ENCODE peak calls at places on chromosome 7, in ten cellular contexts. One of them, this sample, is unnamed.

GRCh38 chr7:140922741-140923345 is 1.9 kb downstream of the BRAF start:
- DNase-seq in glutamatergic neuron: no peak
- DNase-seq in WTC11: no peak
- DNase-seq in GM20000: no peak
- DNase-seq in cardiac muscle cell: no peak
- DNase-seq in heart left ventricle: no peak
- DNase-seq in nephron progenitor cell: no peak
- DNase-seq in right atrium auricular region: no peak
- DNase-seq in fibroblast of villous mesenchyme: no peak
- DNase-seq in mesothelial cell of epicardium: no peak
- DNase-seq in this sample: no peak

GRCh38 chr7:138854115-138854645 is 56.2 kb upstream of the ATP6V0A4 start:
- DNase-seq in glutamatergic neuron: no peak
- DNase-seq in WTC11: no peak
- DNase-seq in heart left ventricle: no peak
- DNase-seq in nephron progenitor cell: no peak
- DNase-seq in right atrium auricular region: no peak
- DNase-seq in fibroblast of villous mesenchyme: no peak
- DNase-seq in mesothelial cell of epicardium: no peak
- DNase-seq in GM20000: no peak
- DNase-seq in cardiac muscle cell: no peak
- DNase-seq in this sample: peak; percentile 5

GRCh38 chr7:134022512-134022911 is 104.6 kb upstream of the LRGUK start:
- DNase-seq in cardiac muscle cell: no peak
- DNase-seq in glutamatergic neuron: no peak
- DNase-seq in heart left ventricle: no peak
- DNase-seq in right atrium auricular region: no peak
- DNase-seq in WTC11: no peak
- DNase-seq in fibroblast of villous mesenchyme: no peak
- DNase-seq in GM20000: no peak
- DNase-seq in nephron progenitor cell: no peak
- DNase-seq in mesothelial cell of epicardium: no peak
- DNase-seq in this sample: no peak

GRCh38 chr7:87541648-87542047 is 59.0 kb downstream of the ABCB1 start:
- DNase-seq in right atrium auricular region: no peak
- DNase-seq in heart left ventricle: no peak
- DNase-seq in fibroblast of villous mesenchyme: no peak
- DNase-seq in mesothelial cell of epicardium: no peak
- DNase-seq in cardiac muscle cell: no peak
- DNase-seq in WTC11: no peak
- DNase-seq in GM20000: no peak
- DNase-seq in glutamatergic neuron: no peak
- DNase-seq in nephron progenitor cell: no peak
- DNase-seq in this sample: no peak

GRCh38 chr7:47535033-47535703 is 46.7 kb downstream of the TNS3 start:
- DNase-seq in nephron progenitor cell: no peak
- DNase-seq in mesothelial cell of epicardium: no peak
- DNase-seq in fibroblast of villous mesenchyme: peak; percentile 91
- DNase-seq in cardiac muscle cell: peak; percentile 21
- DNase-seq in heart left ventricle: no peak
- DNase-seq in WTC11: no peak
- DNase-seq in GM20000: no peak
- DNase-seq in glutamatergic neuron: no peak
- DNase-seq in right atrium auricular region: no peak
- DNase-seq in this sample: peak; percentile 79

GRCh38 chr7:151123485-151124204 is 37.4 kb downstream of the AGAP3 start:
- DNase-seq in glutamatergic neuron: peak; percentile 89
- DNase-seq in cardiac muscle cell: peak; percentile 85
- DNase-seq in WTC11: peak; percentile 93
- DNase-seq in GM20000: peak; percentile 99
- DNase-seq in fibroblast of villous mesenchyme: peak; percentile 75
- DNase-seq in mesothelial cell of epicardium: peak; percentile 90
- DNase-seq in heart left ventricle: peak; percentile 85
- DNase-seq in right atrium auricular region: peak; percentile 79
- DNase-seq in nephron progenitor cell: peak; percentile 92
- DNase-seq in this sample: peak; percentile 85

GRCh38 chr7:19111474-19112143 is 5.8 kb downstream of the TWIST1 start:
- DNase-seq in mesothelial cell of epicardium: no peak
- DNase-seq in right atrium auricular region: no peak
- DNase-seq in glutamatergic neuron: no peak
- DNase-seq in WTC11: no peak
- DNase-seq in cardiac muscle cell: no peak
- DNase-seq in heart left ventricle: no peak
- DNase-seq in fibroblast of villous mesenchyme: peak; percentile 31
- DNase-seq in nephron progenitor cell: no peak
- DNase-seq in GM20000: no peak
- DNase-seq in this sample: peak; percentile 32

GRCh38 chr7:12747687-12748306 is 60.4 kb downstream of the ARL4A start:
- DNase-seq in fibroblast of villous mesenchyme: no peak
- DNase-seq in GM20000: no peak
- DNase-seq in heart left ventricle: no peak
- DNase-seq in nephron progenitor cell: no peak
- DNase-seq in cardiac muscle cell: no peak
- DNase-seq in mesothelial cell of epicardium: no peak
- DNase-seq in WTC11: no peak
- DNase-seq in glutamatergic neuron: no peak
- DNase-seq in right atrium auricular region: no peak
- DNase-seq in this sample: no peak

GRCh38 chr7:22651534-22652243 is 75.3 kb upstream of the IL6 start:
- DNase-seq in fibroblast of villous mesenchyme: no peak
- DNase-seq in GM20000: no peak
- DNase-seq in WTC11: no peak
- DNase-seq in right atrium auricular region: no peak
- DNase-seq in glutamatergic neuron: no peak
- DNase-seq in cardiac muscle cell: peak; percentile 72
- DNase-seq in nephron progenitor cell: no peak
- DNase-seq in mesothelial cell of epicardium: no peak
- DNase-seq in heart left ventricle: no peak
- DNase-seq in this sample: peak; percentile 64

DNA sequence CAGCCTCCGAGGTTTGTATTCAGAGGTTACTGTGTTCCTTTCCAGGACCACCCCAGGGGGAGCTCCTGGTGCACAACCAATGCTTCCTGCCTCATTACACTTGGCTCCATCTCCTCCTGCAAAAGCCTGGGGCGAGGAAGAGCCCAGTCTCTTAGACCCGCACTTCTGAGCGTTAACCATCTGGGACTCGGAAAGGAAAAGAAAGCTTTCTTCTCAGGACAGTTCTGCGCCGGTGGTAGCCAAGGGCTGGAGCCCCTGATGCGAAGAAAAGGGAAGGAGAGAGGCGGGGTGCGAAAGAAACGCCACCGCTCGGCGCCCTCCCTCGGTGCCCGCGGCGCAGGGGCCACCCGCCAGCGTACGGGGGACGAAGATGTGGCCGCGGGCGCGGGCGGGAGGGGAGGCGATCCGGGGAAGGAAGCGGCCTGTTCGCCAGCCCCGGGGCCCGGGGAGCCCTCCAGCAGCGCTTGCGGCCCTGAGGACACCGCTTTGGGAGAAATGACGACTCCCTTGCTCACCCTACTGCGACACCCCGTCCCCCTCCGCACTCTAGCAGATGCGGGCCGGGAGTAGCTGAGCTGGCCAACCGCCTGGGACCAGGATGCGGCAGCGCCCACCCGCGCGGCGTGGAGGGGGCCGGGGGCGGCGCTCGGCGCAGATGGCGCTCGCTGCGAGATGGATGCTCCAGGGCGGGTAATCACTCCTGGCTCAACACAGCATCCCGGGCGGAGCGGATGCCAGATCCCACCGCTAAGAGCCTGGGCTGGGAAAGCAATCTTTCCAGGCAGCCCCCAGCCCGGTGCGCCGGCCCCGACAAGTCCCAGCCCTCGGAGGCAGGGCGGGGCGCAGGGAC is 1.3 kb downstream of the NRCAM start:
- DNase-seq in fibroblast of villous mesenchyme: no peak
- DNase-seq in WTC11: peak; percentile 52
- DNase-seq in cardiac muscle cell: peak; percentile 66
- DNase-seq in mesothelial cell of epicardium: peak; percentile 43
- DNase-seq in GM20000: peak; percentile 59
- DNase-seq in glutamatergic neuron: peak; percentile 70
- DNase-seq in right atrium auricular region: no peak
- DNase-seq in heart left ventricle: no peak
- DNase-seq in nephron progenitor cell: peak; percentile 55
- DNase-seq in this sample: peak; percentile 31
- TF ChIP-seq CTCF in fibroblast of villous mesenchyme: no peak
- TF ChIP-seq CTCF in WTC11: no peak
- TF ChIP-seq CTCF in cardiac muscle cell: peak; percentile 30
- TF ChIP-seq CTCF in mesothelial cell of epicardium: no peak
- TF ChIP-seq CTCF in GM20000: no peak
- TF ChIP-seq CTCF in glutamatergic neuron: no peak
- TF ChIP-seq CTCF in right atrium auricular region: no peak
- TF ChIP-seq CTCF in heart left ventricle: no peak
- TF ChIP-seq CTCF in nephron progenitor cell: no peak
- TF ChIP-seq CTCF in this sample: peak; percentile 16

DNA sequence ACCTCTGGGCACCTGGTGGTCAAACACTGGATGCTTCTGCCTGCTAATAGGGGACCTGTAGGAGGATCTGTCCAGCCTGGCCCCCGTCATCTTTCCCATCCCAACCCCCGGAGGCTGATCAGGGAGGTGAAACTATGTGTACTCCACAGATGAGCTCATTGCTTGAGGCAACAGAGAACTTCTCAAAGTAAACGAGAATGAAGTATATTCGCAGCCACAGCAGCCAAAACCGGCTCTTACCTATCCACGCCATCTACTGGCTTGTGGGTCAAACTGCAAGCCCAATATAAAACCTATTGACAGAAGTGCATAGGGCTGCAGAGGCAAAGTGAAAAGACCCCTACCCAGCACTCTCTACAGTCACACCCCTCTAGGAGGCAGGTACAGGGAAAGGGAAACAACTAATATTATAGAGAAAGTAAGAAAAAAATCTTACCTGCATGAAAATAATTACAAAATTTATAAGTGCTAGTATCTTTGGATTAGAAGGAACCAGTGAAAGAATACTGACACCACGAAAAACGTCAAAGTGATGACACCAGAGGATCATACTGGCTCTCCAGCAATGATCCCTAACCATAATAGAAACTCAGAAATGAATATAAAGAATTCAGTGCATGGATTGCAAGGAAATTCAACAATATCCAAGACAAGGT is 973.5 kb downstream of the ANKRD7 start:
- DNase-seq in nephron progenitor cell: peak; percentile 44
- DNase-seq in fibroblast of villous mesenchyme: peak; percentile 45
- DNase-seq in WTC11: peak; percentile 41
- DNase-seq in GM20000: peak; percentile 19
- DNase-seq in glutamatergic neuron: peak; percentile 45
- DNase-seq in heart left ventricle: no peak
- DNase-seq in cardiac muscle cell: peak; percentile 55
- DNase-seq in mesothelial cell of epicardium: peak; percentile 41
- DNase-seq in right atrium auricular region: no peak
- DNase-seq in this sample: peak; percentile 63
- TF ChIP-seq CTCF in nephron progenitor cell: peak; percentile 77
- TF ChIP-seq CTCF in fibroblast of villous mesenchyme: peak; percentile 76
- TF ChIP-seq CTCF in WTC11: peak; percentile 66
- TF ChIP-seq CTCF in GM20000: peak; percentile 82
- TF ChIP-seq CTCF in glutamatergic neuron: peak; percentile 75
- TF ChIP-seq CTCF in heart left ventricle: peak; percentile 14
- TF ChIP-seq CTCF in cardiac muscle cell: peak; percentile 71
- TF ChIP-seq CTCF in mesothelial cell of epicardium: peak; percentile 70
- TF ChIP-seq CTCF in right atrium auricular region: no peak
- TF ChIP-seq CTCF in this sample: peak; percentile 75

DNA sequence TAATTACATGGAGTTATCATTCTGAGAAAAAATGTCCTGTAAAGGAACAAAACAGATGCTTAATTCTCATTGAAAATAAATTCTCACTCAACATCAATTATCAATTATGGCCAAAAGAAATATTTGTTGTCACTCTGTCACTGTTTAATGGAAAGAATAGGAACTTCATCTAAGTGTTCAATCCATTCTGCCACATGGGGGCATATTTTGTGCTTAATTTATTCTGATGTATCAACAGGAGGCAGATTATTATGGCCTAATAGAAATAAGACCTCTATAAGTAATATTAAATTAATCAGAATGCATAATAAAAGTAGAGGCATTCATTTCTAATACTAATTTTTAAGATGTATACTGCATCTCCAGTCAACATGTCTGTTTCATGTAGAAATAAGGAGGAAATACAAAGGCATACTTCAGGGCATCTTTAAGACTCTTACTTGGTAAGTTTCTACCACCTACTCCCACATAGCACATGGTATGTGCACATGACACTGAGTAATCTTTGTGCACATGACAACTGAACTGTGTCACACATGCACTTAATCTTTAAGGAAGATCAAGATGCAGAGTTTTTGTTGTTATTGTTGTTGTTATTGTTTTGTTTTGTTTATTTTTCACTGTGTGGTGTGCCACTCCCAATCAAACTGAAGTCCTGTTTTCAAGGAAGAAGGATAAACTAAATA is 420.4 kb upstream of the SEMA3A start:
- DNase-seq in fibroblast of villous mesenchyme: no peak
- DNase-seq in nephron progenitor cell: no peak
- DNase-seq in mesothelial cell of epicardium: no peak
- DNase-seq in cardiac muscle cell: peak; percentile 18
- DNase-seq in glutamatergic neuron: no peak
- DNase-seq in GM20000: no peak
- DNase-seq in WTC11: no peak
- DNase-seq in heart left ventricle: no peak
- DNase-seq in right atrium auricular region: no peak
- DNase-seq in this sample: peak; percentile 53
- TF ChIP-seq CTCF in fibroblast of villous mesenchyme: peak; percentile 10
- TF ChIP-seq CTCF in nephron progenitor cell: no peak
- TF ChIP-seq CTCF in mesothelial cell of epicardium: no peak
- TF ChIP-seq CTCF in cardiac muscle cell: peak; percentile 18
- TF ChIP-seq CTCF in glutamatergic neuron: no peak
- TF ChIP-seq CTCF in GM20000: no peak
- TF ChIP-seq CTCF in WTC11: no peak
- TF ChIP-seq CTCF in heart left ventricle: no peak
- TF ChIP-seq CTCF in right atrium auricular region: no peak
- TF ChIP-seq CTCF in this sample: peak; percentile 48

GRCh38 chr7:99035723-99036530 is 108.0 kb downstream of the SMURF1 start:
- DNase-seq in glutamatergic neuron: no peak
- DNase-seq in GM20000: no peak
- DNase-seq in right atrium auricular region: no peak
- DNase-seq in mesothelial cell of epicardium: no peak
- DNase-seq in cardiac muscle cell: no peak
- DNase-seq in nephron progenitor cell: no peak
- DNase-seq in fibroblast of villous mesenchyme: no peak
- DNase-seq in WTC11: no peak
- DNase-seq in heart left ventricle: no peak
- DNase-seq in this sample: no peak

GRCh38 chr7:99038086-99038855 is 105.6 kb downstream of the SMURF1 start:
- DNase-seq in heart left ventricle: no peak
- DNase-seq in cardiac muscle cell: no peak
- DNase-seq in GM20000: no peak
- DNase-seq in WTC11: no peak
- DNase-seq in fibroblast of villous mesenchyme: no peak
- DNase-seq in nephron progenitor cell: no peak
- DNase-seq in right atrium auricular region: no peak
- DNase-seq in mesothelial cell of epicardium: no peak
- DNase-seq in glutamatergic neuron: no peak
- DNase-seq in this sample: no peak

GRCh38 chr7:99037327-99037940 is 106.5 kb downstream of the SMURF1 start:
- DNase-seq in right atrium auricular region: no peak
- DNase-seq in glutamatergic neuron: no peak
- DNase-seq in heart left ventricle: no peak
- DNase-seq in nephron progenitor cell: no peak
- DNase-seq in cardiac muscle cell: no peak
- DNase-seq in WTC11: no peak
- DNase-seq in mesothelial cell of epicardium: no peak
- DNase-seq in fibroblast of villous mesenchyme: no peak
- DNase-seq in GM20000: no peak
- DNase-seq in this sample: no peak

GRCh38 chr7:99034932-99035722 is 108.8 kb downstream of the SMURF1 start:
- DNase-seq in GM20000: no peak
- DNase-seq in heart left ventricle: no peak
- DNase-seq in nephron progenitor cell: no peak
- DNase-seq in cardiac muscle cell: no peak
- DNase-seq in mesothelial cell of epicardium: no peak
- DNase-seq in right atrium auricular region: peak; percentile 54
- DNase-seq in fibroblast of villous mesenchyme: no peak
- DNase-seq in WTC11: no peak
- DNase-seq in glutamatergic neuron: no peak
- DNase-seq in this sample: no peak

GRCh38 chr7:99036531-99037175 is 107.3 kb downstream of the SMURF1 start:
- DNase-seq in heart left ventricle: peak; percentile 39
- DNase-seq in fibroblast of villous mesenchyme: peak; percentile 18
- DNase-seq in cardiac muscle cell: peak; percentile 60
- DNase-seq in mesothelial cell of epicardium: no peak
- DNase-seq in glutamatergic neuron: peak; percentile 55
- DNase-seq in nephron progenitor cell: peak; percentile 37
- DNase-seq in WTC11: peak; percentile 78
- DNase-seq in GM20000: no peak
- DNase-seq in right atrium auricular region: peak; percentile 76
- DNase-seq in this sample: peak; percentile 90
- TF ChIP-seq CTCF in heart left ventricle: peak; percentile 10
- TF ChIP-seq CTCF in fibroblast of villous mesenchyme: peak; percentile 37
- TF ChIP-seq CTCF in cardiac muscle cell: peak; percentile 44
- TF ChIP-seq CTCF in mesothelial cell of epicardium: no peak
- TF ChIP-seq CTCF in glutamatergic neuron: peak; percentile 34
- TF ChIP-seq CTCF in nephron progenitor cell: peak; percentile 25
- TF ChIP-seq CTCF in WTC11: peak; percentile 41
- TF ChIP-seq CTCF in GM20000: no peak
- TF ChIP-seq CTCF in right atrium auricular region: no peak
- TF ChIP-seq CTCF in this sample: peak; percentile 77

This sample was measured in choroid plexus epithelial cell.